ENCODE peak calls at places on chromosomes 12 and 14, in eight cellular contexts. D, S, T, E, X, L, G and F are unnamed samples.
A peak's percentile ranks its signal among the peaks of the same experiment; 100 is the strongest.

GRCh38 chr14:93044116-93044515 is 71.6 kb downstream of the ITPK1 start:
- DNase-seq in D (no peak), S (peak; percentile 74), T (no peak), E (no peak), X (no peak), L (no peak), G (no peak), F (no peak)

GRCh38 chr14:26163761-26164160 is 434.1 kb downstream of the NOVA1 start:
- DNase-seq in D (peak; percentile 66), S (no peak), T (peak; percentile 75), E (no peak), X (peak; percentile 62), L (no peak), G (no peak), F (peak; percentile 73)

GRCh38 chr12:87806310-87806709 is 222.9 kb downstream of the C12orf50 start:
- DNase-seq in D (no peak), S (no peak), T (no peak), E (no peak), X (no peak), L (no peak), G (no peak), F (no peak)

GRCh38 chr14:23299558-23299957 is 3.1 kb downstream of the PPP1R3E start:
- DNase-seq in D (peak; percentile 67), S (peak; percentile 41), T (peak; percentile 73), E (peak; percentile 57), X (no peak), L (no peak), G (no peak), F (peak; percentile 77)

GRCh38 chr14:28651148-28651547 is 115.4 kb upstream of the FOXG1 start:
- DNase-seq in D (no peak), S (peak; percentile 83), T (peak; percentile 45), E (no peak), X (no peak), L (no peak), G (peak; percentile 24), F (peak; percentile 78)

GRCh38 chr14:28867571-28867970 is 101.0 kb downstream of the FOXG1 start:
- DNase-seq in D (no peak), S (no peak), T (peak; percentile 0), E (no peak), X (no peak), L (no peak), G (peak; percentile 1), F (peak; percentile 11)

GRCh38 chr12:128191380-128191779 is 75.6 kb upstream of the TMEM132C start:
- DNase-seq in D (no peak), S (no peak), T (no peak), E (no peak), X (no peak), L (no peak), G (no peak), F (no peak)

GRCh38 chr12:116882742-116883141 is 1.5 kb upstream of the HRK start:
- DNase-seq in D (peak; percentile 54), S (no peak), T (peak; percentile 59), E (no peak), X (peak; percentile 49), L (no peak), G (no peak), F (peak; percentile 62)

GRCh38 chr12:69947922-69948321 is 122.9 kb downstream of the MYRFL start:
- DNase-seq in D (no peak), S (no peak), T (no peak), E (no peak), X (no peak), L (no peak), G (no peak), F (no peak)

GRCh38 chr14:79256311-79256879 is 954.9 kb downstream of the DIO2 start:
- DNase-seq in D (no peak), S (no peak), T (no peak), E (no peak), X (peak; percentile 38), L (no peak), G (no peak), F (no peak)

GRCh38 chr14:52244997-52245396 is 22.5 kb upstream of the PTGDR start:
- DNase-seq in D (no peak), S (no peak), T (no peak), E (no peak), X (no peak), L (no peak), G (no peak), F (no peak)

GRCh38 chr12:219891-220352 is 6.0 kb upstream of the SLC6A12 start:
- DNase-seq in D (peak; percentile 51), S (no peak), T (peak; percentile 41), E (no peak), X (peak; percentile 94), L (peak; percentile 31), G (peak; percentile 12), F (peak; percentile 68)

GRCh38 chr12:27585739-27586265 is 61.8 kb downstream of the PPFIBP1 start:
- DNase-seq in D (peak; percentile 35), S (no peak), T (peak; percentile 52), E (no peak), X (no peak), L (no peak), G (no peak), F (no peak)

GRCh38 chr14:95123895-95124579 is 33.3 kb downstream of the DICER1 start:
- DNase-seq in D (no peak), S (no peak), T (no peak), E (no peak), X (no peak), L (peak; percentile 36), G (no peak), F (no peak)

GRCh38 chr12:93612719-93613228 is 40.3 kb downstream of the SOCS2 start:
- DNase-seq in D (no peak), S (no peak), T (no peak), E (no peak), X (peak; percentile 26), L (no peak), G (no peak), F (no peak)

GRCh38 chr12:69570545-69571399 is 14.5 kb upstream of the CCT2 start:
- DNase-seq in D (peak; percentile 80), S (peak; percentile 63), T (peak; percentile 83), E (no peak), X (peak; percentile 82), L (peak; percentile 66), G (peak; percentile 33), F (peak; percentile 87)

GRCh38 chr12:126706300-126706699 is 1560.7 kb upstream of the TMEM132C start:
- DNase-seq in D (no peak), S (no peak), T (no peak), E (no peak), X (peak; percentile 28), L (no peak), G (no peak), F (no peak)

GRCh38 chr12:113697646-113698504 is 226.2 kb upstream of the LHX5 start:
- DNase-seq in D (no peak), S (no peak), T (no peak), E (no peak), X (peak; percentile 31), L (no peak), G (no peak), F (no peak)

GRCh38 chr12:115172521-115172920 is 488.5 kb upstream of the TBX3 start:
- DNase-seq in D (no peak), S (no peak), T (peak; percentile 20), E (no peak), X (no peak), L (no peak), G (peak; percentile 56), F (peak; percentile 15)

GRCh38 chr14:61476737-61477410 is 155.5 kb downstream of the PRKCH start:
- DNase-seq in D (peak; percentile 99), S (peak; percentile 90), T (peak; percentile 100), E (peak; percentile 90), X (no peak), L (peak; percentile 75), G (peak; percentile 93), F (peak; percentile 99)

GRCh38 chr12:105562727-105563072 is 232.2 kb downstream of the C12orf75 start:
- DNase-seq in D (no peak), S (peak; percentile 60), T (no peak), E (no peak), X (no peak), L (no peak), G (no peak), F (no peak)

DNA sequence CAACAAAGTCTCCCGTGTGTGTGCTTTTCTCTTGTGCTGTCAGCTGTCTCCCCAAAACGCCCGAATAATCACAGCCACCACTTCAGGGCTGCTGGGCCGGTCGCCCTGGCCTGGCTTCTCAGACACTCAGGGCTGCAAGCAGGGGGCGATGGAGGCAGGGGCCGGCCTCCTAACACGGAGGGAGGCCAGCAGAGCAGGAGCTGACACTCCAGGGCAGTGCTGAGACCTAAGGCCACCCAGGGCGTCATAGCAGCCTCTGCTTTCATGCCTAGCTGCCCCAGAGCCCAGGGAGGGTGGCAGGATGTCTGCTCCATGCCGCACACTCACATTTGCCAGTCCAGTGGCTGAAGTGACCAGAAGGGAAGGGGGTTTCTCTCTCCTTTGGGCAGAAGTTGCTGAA is 25.6 kb downstream of the STX2 start:
- DNase-seq in D (no peak), S (no peak), T (no peak), E (no peak), X (peak; percentile 42), L (no peak), G (no peak), F (no peak)
- TF ChIP-seq CTCF in D (no peak), S (no peak), T (no peak), E (no peak), X (peak; percentile 26), L (no peak), G (no peak), F (no peak)

GRCh38 chr12:130713581-130713991 is 2.5 kb downstream of the RIMBP2 start:
- DNase-seq in D (no peak), S (no peak), T (no peak), E (no peak), X (no peak), L (peak; percentile 23), G (no peak), F (no peak)
- H3K4me3 ChIP-seq in D (no peak overlapping the region), S (no peak overlapping the region), T (no peak overlapping the region), E (peak overlapping the region; percentile 35), X (peak overlapping the region; percentile 71), L (peak overlapping the region; percentile 46), G (no peak overlapping the region), F (no peak overlapping the region)

GRCh38 chr14:72608391-72609204 is 285.3 kb downstream of the DPF3 start:
- DNase-seq in D (peak; percentile 76), S (peak; percentile 90), T (peak; percentile 85), E (peak; percentile 36), X (no peak), L (no peak), G (peak; percentile 93), F (peak; percentile 91)
- TF ChIP-seq CTCF in D (no peak), S (no peak), T (no peak), E (no peak), X (no peak), L (no peak), G (no peak), F (peak; percentile 2)

GRCh38 chr12:118061876-118062791 is 1.2 kb upstream of the WSB2 start:
- DNase-seq in D (peak; percentile 66), S (peak; percentile 54), T (peak; percentile 54), E (no peak), X (peak; percentile 70), L (peak; percentile 49), G (no peak), F (peak; percentile 48)

GRCh38 chr12:118058881-118059644 is 1.9 kb downstream of the WSB2 start:
- DNase-seq in D (no peak), S (peak; percentile 39), T (peak; percentile 50), E (no peak), X (no peak), L (no peak), G (no peak), F (no peak)

GRCh38 chr12:118059645-118060275 is 1.2 kb downstream of the WSB2 start:
- DNase-seq in D (no peak), S (no peak), T (peak; percentile 25), E (no peak), X (no peak), L (no peak), G (no peak), F (no peak)

GRCh38 chr12:118060301-118061010 is 523 bp downstream of the WSB2 start:
- DNase-seq in D (no peak), S (peak; percentile 14), T (no peak), E (no peak), X (peak; percentile 49), L (peak; percentile 64), G (no peak), F (no peak)

GRCh38 chr12:118061011-118061875 is at the start of gene WSB2:
- DNase-seq in D (peak; percentile 74), S (peak; percentile 26), T (peak; percentile 65), E (no peak), X (peak; percentile 64), L (peak; percentile 84), G (peak; percentile 62), F (peak; percentile 56)
- H3K4me3 ChIP-seq in D (peak within 1 kb of the TSS; percentile 98), S (peak within 1 kb of the TSS; percentile 93), T (peak within 1 kb of the TSS; percentile 73), E (peak within 1 kb of the TSS; percentile 86), X (peak within 1 kb of the TSS; percentile 81), L (peak within 1 kb of the TSS; percentile 88), G (peak within 1 kb of the TSS; percentile 76), F (peak within 1 kb of the TSS; percentile 69)